ENCODE peak calls at places on chromosomes 1 and 21, in five cellular contexts. T is GM23338, K is GM12878, B is HepG2, L is H1. Q is an unnamed sample. For H3K4me1, the result is how much of the 10 kb centered on the place peaks cover.

GRCh38 chr1:40132383-40133121 is 28.6 kb upstream of the RLF start:
- DNase-seq in K (no peak), T (peak), L (no peak), B (no peak), Q (no peak)

GRCh38 chr1:63918395-63918945 is 144.7 kb downstream of the ROR1 start:
- DNase-seq in B (no peak), L (no peak), K (no peak), T (no peak), Q (no peak)

GRCh38 chr21:41763398-41763931 is 3.4 kb downstream of the RIPK4 start:
- DNase-seq in K (no peak), L (no peak), B (no peak), T (peak), Q (no peak)

GRCh38 chr1:209875510-209875909 is 47.7 kb downstream of the UTP25 start:
- DNase-seq in B (peak), L (no peak), K (no peak), T (peak), Q (no peak)

GRCh38 chr1:154325583-154326545 is 539 bp downstream of the ATP8B2 start:
- DNase-seq in K (no peak), L (no peak), T (peak), B (peak), Q (peak)

GRCh38 chr21:16535100-16535418 is 805.3 kb downstream of the USP25 start:
- DNase-seq in T (no peak), B (no peak), K (no peak), L (no peak), Q (no peak)

GRCh38 chr1:89557954-89558353 is 33.3 kb downstream of the LRRC8B start:
- DNase-seq in K (no peak), L (no peak), B (no peak), T (peak), Q (no peak)

GRCh38 chr1:47984175-47984789 is 12.9 kb downstream of the TRABD2B start:
- DNase-seq in L (no peak), T (peak), B (no peak), K (no peak), Q (no peak)

GRCh38 chr1:212504171-212504803 is 71.6 kb downstream of the NENF start:
- DNase-seq in L (no peak), K (no peak), B (no peak), T (no peak), Q (no peak)

GRCh38 chr21:42187976-42188653 is 30.8 kb upstream of the ABCG1 start:
- DNase-seq in B (no peak), L (no peak), K (peak), T (no peak), Q (no peak)

DNA sequence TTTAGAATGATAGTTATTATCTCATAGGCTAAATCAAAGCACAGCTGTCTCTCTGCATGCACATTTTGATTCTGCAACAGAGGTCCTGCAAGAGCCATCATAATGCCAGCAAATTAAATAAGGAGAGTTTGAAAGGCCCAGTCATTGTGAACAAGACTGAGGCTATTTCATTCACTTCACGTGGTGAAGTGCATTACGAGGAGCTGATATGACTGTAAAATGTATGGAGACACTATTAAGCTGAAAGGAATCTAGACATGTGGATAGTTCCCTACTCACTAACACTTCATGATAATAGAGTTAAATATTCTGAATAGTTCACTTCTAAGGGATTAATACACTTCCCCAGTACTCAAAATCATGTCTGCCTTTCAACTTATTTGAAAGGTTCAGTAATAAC is 299.0 kb downstream of the SMYD3 start:
- DNase-seq in B (no peak), T (no peak), L (no peak), K (no peak), Q (no peak)
- H3K4me1 ChIP-seq in B (under half), T (under half), L (under half), K (under half), Q (under half)

GRCh38 chr1:9302745-9303524 is 10.2 kb downstream of the SPSB1 start:
- DNase-seq in T (no peak), K (no peak), B (no peak), L (no peak), Q (no peak)
- TF ChIP-seq CREB1 in T (no peak), K (no peak), B (no peak), L (no peak), Q (no peak)

GRCh38 chr1:193060938-193061337 is 1.5 kb downstream of the RO60 start:
- DNase-seq in T (no peak), L (no peak), B (no peak), K (no peak), Q (peak)
- H3K4me1 ChIP-seq in T (under half), L (under half), B (under half), K (under half), Q (under half)

GRCh38 chr21:33950425-33951079 is 34.9 kb upstream of the ATP5PO start:
- DNase-seq in B (no peak), T (no peak), K (no peak), L (no peak), Q (no peak)
- TF ChIP-seq CREB1 in B (no peak), T (no peak), K (no peak), L (no peak), Q (no peak)

GRCh38 chr1:192980856-192981255 is 78.3 kb downstream of the UCHL5 start:
- DNase-seq in T (no peak), K (no peak), L (no peak), B (no peak), Q (no peak)

GRCh38 chr1:192976576-192976975 is 82.6 kb downstream of the UCHL5 start:
- DNase-seq in K (no peak), L (no peak), T (no peak), B (no peak), Q (no peak)

GRCh38 chr1:192978195-192978710 is 80.9 kb downstream of the UCHL5 start:
- DNase-seq in B (no peak), T (no peak), L (no peak), K (no peak), Q (no peak)

GRCh38 chr1:192977089-192977706 is 82.0 kb downstream of the UCHL5 start:
- DNase-seq in L (no peak), K (no peak), T (peak), B (no peak), Q (peak)

DNA sequence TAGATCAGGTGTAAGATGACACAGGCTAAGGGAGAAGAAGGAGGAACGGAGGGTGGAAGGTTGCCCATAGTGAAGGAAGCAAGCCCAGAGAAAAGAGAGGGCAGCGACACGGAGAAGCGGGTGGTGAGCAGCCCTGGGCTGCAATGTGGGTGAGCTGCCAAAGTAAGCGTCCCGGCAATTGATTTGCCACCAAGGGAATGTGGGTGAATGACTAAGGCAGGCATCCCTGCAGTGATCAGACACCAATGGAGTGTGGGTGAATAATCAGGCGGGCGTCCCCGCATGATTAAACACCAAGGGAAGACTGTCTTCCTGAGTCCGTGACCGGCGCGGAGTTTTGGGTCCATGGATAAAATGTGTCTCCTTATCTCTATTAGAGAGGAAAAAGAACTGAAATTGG is 79.6 kb downstream of the UCHL5 start:
- DNase-seq in B (no peak), L (no peak), T (no peak), K (no peak), Q (no peak)
- H3K4me1 ChIP-seq in B (under half), L (under half), T (under half), K (under half), Q (under half)

DNA sequence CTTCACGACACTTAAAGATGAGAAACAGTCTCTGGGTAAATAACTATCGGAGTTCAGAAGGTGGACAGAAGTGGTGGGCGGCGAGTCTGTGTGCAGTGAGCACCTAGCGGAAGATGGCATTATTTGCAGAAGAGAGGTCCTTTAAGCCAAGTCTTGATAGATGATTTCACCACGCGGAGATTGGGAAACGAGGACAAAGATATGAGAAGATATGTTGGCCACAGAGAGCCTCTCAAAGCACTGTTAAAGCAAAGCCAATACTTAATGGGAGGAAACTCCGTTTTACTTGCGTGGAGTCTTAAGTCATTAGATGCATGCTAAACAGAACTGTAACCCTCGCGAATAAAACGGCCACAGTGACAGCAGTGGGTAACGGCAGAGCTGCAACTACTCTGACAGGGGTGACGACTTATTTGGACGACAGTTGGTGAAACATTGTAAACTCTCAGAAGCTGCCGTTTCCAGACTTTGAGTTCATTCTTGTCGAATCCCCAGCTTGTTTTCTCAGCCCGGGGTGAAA is 576 bp upstream of the CEP350 start:
- DNase-seq in T (peak), L (no peak), K (no peak), B (peak), Q (no peak)
- TF ChIP-seq CREB1 in T (no peak), L (no peak), K (no peak), B (peak), Q (no peak)

DNA sequence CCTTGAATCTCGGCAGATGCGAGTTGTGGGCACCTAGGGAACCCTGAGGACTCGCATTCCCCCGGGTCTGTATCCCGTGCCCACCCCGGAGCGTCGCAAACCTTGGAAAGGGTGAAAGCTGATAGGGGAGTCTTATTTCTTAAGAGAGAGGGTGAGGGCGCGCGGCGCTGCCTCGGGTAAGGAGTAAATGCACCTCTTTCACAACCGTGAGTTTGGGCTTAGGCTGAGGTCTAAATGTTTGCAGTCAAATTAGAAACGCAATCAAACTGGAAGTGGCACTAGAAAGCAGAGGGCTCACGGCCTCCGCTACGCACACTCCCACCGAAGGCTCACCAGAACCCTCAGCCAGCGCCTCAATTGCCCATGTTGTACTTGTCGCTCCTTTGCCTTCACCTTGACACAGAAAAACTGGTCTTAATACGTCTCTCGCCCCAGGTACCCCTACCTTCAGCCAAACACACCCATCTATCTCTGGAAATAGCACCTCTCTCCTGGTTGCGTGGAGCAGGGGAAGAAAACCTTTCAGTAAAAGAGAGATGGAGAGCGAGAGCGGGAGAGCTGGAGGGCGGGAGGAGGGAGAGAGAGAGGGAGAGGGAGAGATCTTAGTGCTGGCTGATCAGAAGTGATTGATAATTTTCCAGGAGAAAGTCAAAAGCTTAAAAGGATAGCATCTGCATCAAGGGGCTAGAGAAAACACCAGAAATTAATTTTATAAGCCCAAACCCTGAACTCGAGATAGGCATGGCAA is 1.7 kb upstream of the HLX start:
- DNase-seq in L (no peak), B (no peak), K (no peak), T (peak), Q (no peak)
- H3K4me1 ChIP-seq in L (under half), B (under half), K (under half), T (under half), Q (under half)

GRCh38 chr1:157156058-157156541 is 17.9 kb upstream of the ETV3 start:
- DNase-seq in T (peak), L (peak), B (peak), K (no peak), Q (peak)
- TF ChIP-seq CREB1 in T (no peak), L (peak), B (no peak), K (no peak), Q (no peak)

Q was measured in K562.